ENCODE peak calls at places on chromosomes 2 and 18, in four cellular contexts. D is bronchial epithelial cell, I is glomerular endothelial cell, A is cardiac fibroblast. U is an unnamed sample.

GRCh38 chr18:65468881-65469280 is 281.9 kb upstream of the CDH7 start:
- DNase-seq in D (no peak), I (no peak), A (no peak), U (no peak)

GRCh38 chr18:28526196-28526595 is 349.3 kb upstream of the CDH2 start:
- DNase-seq in D (no peak), I (no peak), A (no peak), U (no peak)

GRCh38 chr18:79203017-79203605 is 133.9 kb downstream of the ATP9B start:
- DNase-seq in D (peak), I (no peak), A (peak), U (no peak)

GRCh38 chr2:151024696-151025095 is 237.0 kb downstream of the RBM43 start:
- DNase-seq in D (no peak), I (no peak), A (no peak), U (no peak)

GRCh38 chr2:15560404-15560987 is 638 bp downstream of the NBAS start:
- DNase-seq in D (peak), I (no peak), A (peak), U (no peak)

GRCh38 chr2:62826141-62826540 is 120.6 kb downstream of the EHBP1 start:
- DNase-seq in D (no peak), I (peak), A (peak), U (no peak)

GRCh38 chr2:9980520-9980919 is 29.0 kb downstream of the GRHL1 start:
- DNase-seq in D (no peak), I (no peak), A (no peak), U (no peak)

GRCh38 chr2:62974999-62975398 is 75.6 kb upstream of the OTX1 start:
- DNase-seq in D (no peak), I (no peak), A (no peak), U (no peak)

GRCh38 chr2:236209535-236209934 is 41.3 kb upstream of the GBX2 start:
- DNase-seq in D (peak), I (no peak), A (no peak), U (no peak)

GRCh38 chr2:105746177-105747080 is 1.7 kb downstream of the NCK2 start:
- DNase-seq in D (no peak), I (no peak), A (peak), U (no peak)

GRCh38 chr2:202429164-202429980 is 53.2 kb downstream of the BMPR2 start:
- DNase-seq in D (no peak), I (peak), A (peak), U (no peak)

GRCh38 chr18:53909668-53910067 is 314.8 kb downstream of the MBD2 start:
- DNase-seq in D (peak), I (no peak), A (peak), U (no peak)

GRCh38 chr2:172308253-172308935 is 119.0 kb upstream of the ITGA6 start:
- DNase-seq in D (peak), I (no peak), A (no peak), U (no peak)

GRCh38 chr2:66069937-66070716 is 364.8 kb upstream of the MEIS1 start:
- DNase-seq in D (no peak), I (no peak), A (no peak), U (no peak)

GRCh38 chr2:14220101-14220500 is 412.4 kb upstream of the LRATD1 start:
- DNase-seq in D (peak), I (no peak), A (peak), U (no peak)

GRCh38 chr2:159521272-159521671 is 95.1 kb downstream of the BAZ2B start:
- DNase-seq in D (no peak), I (no peak), A (no peak), U (no peak)

GRCh38 chr2:240021488-240022104 is 3.5 kb downstream of the NDUFA10 start:
- DNase-seq in D (peak), I (no peak), A (peak), U (no peak)